ENCODE peak calls at places on chromosomes 6 and 20, in eight cellular contexts. X is activated naive CD8-positive, alpha-beta T cell treated with anti-CD3 and anti-CD28 coated beads, Interleukin-2, amount 50 U/mL, for 24 hours; U is amygdala; D is NCI-H1436; I is hypothalamus; E is NCI-H1694; R is immature natural killer cell; C is stomach. B is an unnamed sample.

GRCh38 chr6:160442151-160442550 is 94.0 kb downstream of the SLC22A3 start:
- DNase-seq in X (no peak), R (no peak), D (no peak), I (no peak), C (no peak), U (no peak), E (no peak), B (no peak)

GRCh38 chr6:14476793-14477531 is 359.4 kb downstream of the CD83 start:
- DNase-seq in U (no peak), D (no peak), C (peak), E (no peak), X (no peak), I (no peak), R (no peak), B (peak)

GRCh38 chr20:7113577-7114466 is 346.3 kb downstream of the BMP2 start:
- DNase-seq in U (peak), I (no peak), R (no peak), D (peak), C (peak), X (no peak), E (peak), B (no peak)

GRCh38 chr6:4603291-4603690 is 172.9 kb upstream of the CDYL start:
- DNase-seq in U (no peak), R (no peak), I (no peak), D (no peak), E (no peak), X (no peak), C (peak), B (no peak)

GRCh38 chr6:4130357-4130987 is 4.9 kb downstream of the ECI2 start:
- DNase-seq in X (no peak), C (peak), D (no peak), I (no peak), R (no peak), U (no peak), E (no peak), B (no peak)

GRCh38 chr6:157148391-157149323 is 174.7 kb downstream of the TMEM242 start:
- DNase-seq in I (peak), D (no peak), C (peak), U (peak), X (no peak), R (no peak), E (peak), B (no peak)

GRCh38 chr6:68559716-68560115 is 75.4 kb upstream of the ADGRB3 start:
- DNase-seq in R (no peak), C (no peak), I (no peak), X (no peak), E (peak), D (peak), U (no peak), B (no peak)

GRCh38 chr20:35539756-35540212 is 2.1 kb upstream of the ERGIC3 start:
- DNase-seq in U (no peak), I (no peak), C (peak), X (peak), E (no peak), R (peak), D (peak), B (no peak)

GRCh38 chr20:2307136-2307535 is 11.3 kb downstream of the TGM3 start:
- DNase-seq in D (no peak), C (no peak), U (no peak), I (no peak), R (no peak), X (no peak), E (no peak), B (no peak)

GRCh38 chr6:111817451-111818146 is 55.7 kb downstream of the FYN start:
- DNase-seq in I (no peak), X (no peak), R (no peak), C (no peak), D (no peak), E (no peak), U (no peak), B (no peak)

GRCh38 chr6:159727717-159728440 is 573 bp downstream of the WTAP start:
- DNase-seq in U (no peak), C (no peak), D (peak), R (no peak), E (no peak), X (peak), I (no peak), B (no peak)

GRCh38 chr6:3621411-3621810 is 130.1 kb downstream of the PXDC1 start:
- DNase-seq in E (no peak), I (no peak), C (no peak), R (no peak), D (no peak), U (no peak), X (no peak), B (no peak)

GRCh38 chr6:30322527-30323501 is 3.9 kb upstream of the TRIM39 start:
- DNase-seq in U (no peak), C (no peak), D (no peak), X (no peak), E (no peak), I (no peak), R (no peak), B (no peak)

GRCh38 chr6:137229075-137229759 is 10.0 kb upstream of the IFNGR1 start:
- DNase-seq in X (no peak), D (no peak), E (no peak), U (no peak), R (no peak), I (no peak), C (no peak), B (peak)

GRCh38 chr6:31899215-31899614 is 1.7 kb upstream of the EHMT2 start:
- DNase-seq in U (no peak), R (no peak), E (no peak), X (no peak), C (no peak), D (no peak), I (no peak), B (no peak)

GRCh38 chr6:10977231-10977968 is 66.7 kb downstream of the ELOVL2 start:
- DNase-seq in X (no peak), I (no peak), C (no peak), D (no peak), E (no peak), R (no peak), U (no peak), B (no peak)

GRCh38 chr20:58585753-58586540 is 65.1 kb upstream of the STX16 start:
- DNase-seq in I (no peak), C (no peak), E (no peak), D (no peak), X (no peak), R (no peak), U (no peak), B (no peak)

GRCh38 chr6:84764332-84765049 is at the start of gene TBX18:
- DNase-seq in C (peak), I (no peak), E (no peak), U (no peak), D (no peak), R (no peak), X (no peak), B (peak)

GRCh38 chr20:19966840-19967239 is 50.3 kb upstream of the NAA20 start:
- DNase-seq in R (no peak), C (no peak), U (no peak), D (no peak), I (no peak), X (no peak), E (no peak), B (no peak)

GRCh38 chr6:70669133-70669532 is 1.4 kb downstream of the SMAP1 start:
- DNase-seq in X (no peak), I (no peak), E (no peak), U (no peak), R (no peak), C (no peak), D (no peak), B (no peak)

GRCh38 chr6:74646461-74646860 is 559.4 kb downstream of the COL12A1 start:
- DNase-seq in R (no peak), X (no peak), C (no peak), U (no peak), D (no peak), E (no peak), I (no peak), B (no peak)

B was measured in vagina.